ENCODE peak calls at places on chromosome 17, in ten cellular contexts. Y is cardiac muscle cell; E is lung; N is colonic mucosa; D is CD8-positive, alpha-beta T cell; R is heart left ventricle; W is iPS DF 6.9; I is A549; S is tibial nerve; Z is PC-3. Q is an unnamed sample.
A peak's percentile ranks its signal among the peaks of the same experiment; 100 is the strongest.

GRCh38 chr17:67152824-67153223 is 92.2 kb downstream of the HELZ start:
- DNase-seq in Y (no peak), E (no peak), N (no peak), D (no peak), R (no peak), W (no peak), I (no peak), S (no peak), Z (no peak), Q (no peak)

GRCh38 chr17:72876413-72876812 is 216.1 kb downstream of the SLC39A11 start:
- DNase-seq in Y (no peak), E (no peak), N (no peak), D (no peak), R (no peak), W (no peak), I (no peak), S (no peak), Z (no peak), Q (no peak)

GRCh38 chr17:5467416-5467815 is 1.4 kb downstream of the DHX33 start:
- DNase-seq in Y (no peak), E (no peak), N (no peak), D (no peak), R (no peak), W (no peak), I (no peak), S (no peak), Z (no peak), Q (no peak)

GRCh38 chr17:71922439-71922838 is 198.4 kb upstream of the SOX9 start:
- DNase-seq in Y (no peak), E (no peak), N (no peak), D (no peak), R (no peak), W (no peak), I (no peak), S (no peak), Z (peak; percentile 98), Q (peak; percentile 94)

GRCh38 chr17:51366866-51367265 is 106.5 kb downstream of the UTP18 start:
- DNase-seq in Y (no peak), E (no peak), N (no peak), D (no peak), R (no peak), W (no peak), I (no peak), S (no peak), Z (no peak), Q (no peak)

GRCh38 chr17:3040882-3041281 is 22.5 kb downstream of the OR1D5 start:
- DNase-seq in Y (no peak), E (peak; percentile 13), N (no peak), D (no peak), R (no peak), W (no peak), I (no peak), S (no peak), Z (no peak), Q (no peak)

GRCh38 chr17:8244768-8245167 is 3.1 kb downstream of the CTC1 start:
- DNase-seq in Y (no peak), E (no peak), N (no peak), D (no peak), R (no peak), W (no peak), I (no peak), S (no peak), Z (no peak), Q (no peak)

GRCh38 chr17:8125196-8125946 is 1.5 kb upstream of the HES7 start:
- DNase-seq in Y (peak; percentile 72), E (peak; percentile 78), N (peak; percentile 92), D (peak; percentile 94), R (peak; percentile 68), W (no peak), I (peak; percentile 81), S (peak; percentile 97), Z (peak; percentile 76), Q (no peak)

GRCh38 chr17:27526603-27527002 is 70.4 kb downstream of the KSR1 start:
- DNase-seq in Y (no peak), E (peak; percentile 62), N (peak; percentile 44), D (no peak), R (no peak), W (no peak), I (peak; percentile 52), S (peak; percentile 33), Z (no peak), Q (no peak)

DNA sequence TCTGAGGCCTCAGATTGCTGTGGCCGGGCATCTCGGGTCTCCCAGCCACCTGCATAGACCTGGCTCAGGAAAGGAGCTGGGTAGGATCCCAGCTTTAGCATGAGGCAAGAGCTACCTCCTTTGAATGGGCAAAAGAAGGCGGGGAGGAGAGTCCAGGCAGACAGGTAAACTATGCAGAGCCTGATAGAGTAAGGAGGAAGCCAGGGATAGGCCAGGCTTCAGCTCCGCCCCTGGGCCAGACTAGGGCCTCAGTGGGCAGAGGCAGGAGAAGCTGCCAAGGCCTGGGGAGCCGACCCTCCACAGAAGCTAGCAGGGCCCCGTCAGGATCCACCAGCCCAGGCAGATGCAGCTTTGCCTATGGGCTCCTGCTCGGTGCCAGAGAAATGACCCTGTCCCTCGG is 22.6 kb upstream of the UBE2G1 start:
- DNase-seq in Y (no peak), E (no peak), N (no peak), D (no peak), R (no peak), W (no peak), I (no peak), S (no peak), Z (no peak), Q (no peak)
- H3K27ac ChIP-seq in Y (no peak overlapping the region), E (no peak overlapping the region), N (no peak overlapping the region), D (no peak overlapping the region), R (no peak overlapping the region), W (no peak overlapping the region), I (no peak overlapping the region), S (no peak overlapping the region), Z (no peak overlapping the region), Q (peak overlapping the region; percentile 24)

DNA sequence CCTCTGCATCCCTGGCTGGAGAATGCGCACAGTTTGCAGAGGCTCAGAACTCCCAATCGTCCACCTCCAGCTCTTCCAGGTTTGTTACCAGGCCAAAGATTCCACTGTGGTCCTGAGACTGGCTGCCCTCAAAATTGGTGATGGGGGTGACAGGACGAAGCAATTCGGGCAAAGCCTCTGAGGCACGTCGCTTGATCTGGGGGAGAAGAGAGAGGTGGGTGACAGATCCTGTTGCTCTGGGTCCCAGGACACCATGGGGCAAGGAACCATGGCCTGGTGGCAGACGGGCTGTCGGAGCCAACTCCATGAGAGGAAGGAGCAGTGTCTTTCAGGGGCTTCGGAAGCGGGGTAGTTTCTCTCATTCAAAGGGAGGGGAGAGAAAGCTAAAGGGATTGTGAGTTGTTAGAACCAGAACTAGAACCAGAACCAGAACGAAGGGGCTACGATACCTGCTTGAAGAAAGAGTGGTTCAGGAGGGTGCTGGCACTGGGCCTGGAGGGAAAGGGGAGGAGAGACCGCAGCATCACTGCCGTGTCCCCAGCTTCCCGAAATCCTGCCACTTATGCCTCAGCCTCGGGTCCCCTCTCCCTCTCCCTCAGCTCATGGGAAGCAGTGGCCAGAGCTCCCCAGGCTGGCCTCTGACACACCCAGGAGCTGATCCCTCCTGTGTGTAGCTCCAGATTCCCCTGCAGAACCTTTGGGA is 3.8 kb upstream of the LIMD2 start:
- DNase-seq in Y (no peak), E (no peak), N (no peak), D (no peak), R (no peak), W (no peak), I (no peak), S (no peak), Z (no peak), Q (no peak)
- H3K27ac ChIP-seq in Y (no peak overlapping the region), E (no peak overlapping the region), N (no peak overlapping the region), D (peak overlapping the region; percentile 94), R (no peak overlapping the region), W (no peak overlapping the region), I (no peak overlapping the region), S (no peak overlapping the region), Z (no peak overlapping the region), Q (no peak overlapping the region)

GRCh38 chr17:70235252-70235651 is 65.9 kb downstream of the KCNJ2 start:
- DNase-seq in Y (no peak), E (no peak), N (no peak), D (no peak), R (no peak), W (no peak), I (no peak), S (no peak), Z (no peak), Q (no peak)
- H3K27ac ChIP-seq in Y (no peak overlapping the region), E (no peak overlapping the region), N (no peak overlapping the region), D (no peak overlapping the region), R (no peak overlapping the region), W (no peak overlapping the region), I (no peak overlapping the region), S (no peak overlapping the region), Z (no peak overlapping the region), Q (no peak overlapping the region)

GRCh38 chr17:31413871-31414589 is 22.6 kb downstream of the RAB11FIP4 start:
- DNase-seq in Y (no peak), E (no peak), N (no peak), D (no peak), R (peak; percentile 62), W (no peak), I (no peak), S (no peak), Z (peak; percentile 4), Q (peak; percentile 37)
- H3K27ac ChIP-seq in Y (no peak overlapping the region), E (no peak overlapping the region), N (no peak overlapping the region), D (no peak overlapping the region), R (no peak overlapping the region), W (no peak overlapping the region), I (no peak overlapping the region), S (no peak overlapping the region), Z (no peak overlapping the region), Q (no peak overlapping the region)

GRCh38 chr17:78124081-78124835 is 4.3 kb downstream of the TMC6 start:
- DNase-seq in Y (no peak), E (no peak), N (no peak), D (no peak), R (peak; percentile 33), W (no peak), I (no peak), S (no peak), Z (no peak), Q (no peak)
- H3K27ac ChIP-seq in Y (no peak overlapping the region), E (peak overlapping the region; percentile 0), N (no peak overlapping the region), D (peak overlapping the region; percentile 12), R (peak overlapping the region; percentile 97), W (no peak overlapping the region), I (no peak overlapping the region), S (peak overlapping the region; percentile 19), Z (no peak overlapping the region), Q (no peak overlapping the region)

DNA sequence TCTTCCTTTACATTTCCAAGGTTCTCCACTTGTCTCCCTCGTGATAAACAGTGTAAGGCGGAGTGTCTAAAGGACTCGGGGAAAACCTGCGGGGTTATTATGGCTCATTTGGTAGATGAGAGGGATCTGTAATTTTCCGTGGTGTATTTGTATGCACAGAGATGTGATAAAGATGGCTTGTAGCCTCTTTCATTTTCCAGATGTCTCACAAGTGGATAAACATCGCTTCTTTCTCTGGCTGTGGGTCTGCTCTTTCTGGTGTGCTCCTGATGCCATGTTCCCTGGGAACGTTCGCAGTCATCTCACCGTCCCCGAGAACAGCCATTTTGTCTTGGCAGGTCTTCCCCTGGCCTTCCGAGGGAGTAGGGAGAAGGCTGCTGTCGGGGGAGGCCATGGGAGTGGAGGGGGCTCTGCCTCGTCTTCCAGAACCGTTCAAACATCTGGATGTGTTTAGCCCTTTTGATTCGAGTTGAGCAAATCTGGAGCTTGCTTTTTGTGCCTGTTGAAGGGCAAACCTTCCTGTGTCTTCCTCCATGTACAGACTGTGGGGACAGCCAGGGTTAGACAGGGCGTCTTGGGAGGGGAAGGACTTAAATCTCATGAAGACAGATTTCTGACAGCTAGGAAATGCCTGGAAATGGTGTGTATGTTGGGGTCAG is 238.7 kb downstream of the CCDC182 start:
- DNase-seq in Y (no peak), E (no peak), N (no peak), D (no peak), R (no peak), W (no peak), I (no peak), S (no peak), Z (no peak), Q (no peak)
- H3K27ac ChIP-seq in Y (peak overlapping the region; percentile 73), E (no peak overlapping the region), N (no peak overlapping the region), D (no peak overlapping the region), R (peak overlapping the region; percentile 66), W (no peak overlapping the region), I (peak overlapping the region; percentile 14), S (no peak overlapping the region), Z (no peak overlapping the region), Q (no peak overlapping the region)